ENCODE peak calls at places on chromosome 9, in five cellular contexts. C, O, U, B and J are unnamed samples.

GRCh38 chr9:109001275-109001676 is 12.0 kb downstream of the CTNNAL1 start:
- DNase-seq in C (peak), O (no peak), U (no peak), B (peak), J (no peak)

GRCh38 chr9:131318211-131318610 is 28.7 kb downstream of the PLPP7 start:
- DNase-seq in C (no peak), O (no peak), U (no peak), B (no peak), J (no peak)

GRCh38 chr9:89749500-89750116 is 144.8 kb downstream of the GADD45G start:
- DNase-seq in C (no peak), O (no peak), U (no peak), B (no peak), J (no peak)

GRCh38 chr9:99056876-99057664 is 47.8 kb upstream of the TGFBR1 start:
- DNase-seq in C (no peak), O (no peak), U (no peak), B (no peak), J (no peak)

GRCh38 chr9:22117511-22118388 is 108.6 kb upstream of the CDKN2B start:
- DNase-seq in C (no peak), O (no peak), U (no peak), B (peak), J (no peak)

GRCh38 chr9:69615880-69616279 is 56.3 kb downstream of the APBA1 start:
- DNase-seq in C (no peak), O (no peak), U (no peak), B (no peak), J (no peak)

GRCh38 chr9:96461336-96461735 is 11.4 kb downstream of the HABP4 start:
- DNase-seq in C (no peak), O (no peak), U (no peak), B (no peak), J (no peak)

GRCh38 chr9:124254261-124254682 is 3.5 kb upstream of the NEK6 start:
- DNase-seq in C (no peak), O (no peak), U (no peak), B (no peak), J (peak)

GRCh38 chr9:21831841-21832509 is 29.5 kb downstream of the MTAP start:
- DNase-seq in C (peak), O (no peak), U (no peak), B (no peak), J (peak)

GRCh38 chr9:120767451-120767850 is 25.8 kb downstream of the FBXW2 start:
- DNase-seq in C (no peak), O (no peak), U (no peak), B (peak), J (no peak)

GRCh38 chr9:97389249-97389648 is 22.6 kb upstream of the TDRD7 start:
- DNase-seq in C (no peak), O (no peak), U (no peak), B (no peak), J (no peak)

GRCh38 chr9:38358390-38359296 is 33.9 kb upstream of the ALDH1B1 start:
- DNase-seq in C (no peak), O (no peak), U (no peak), B (peak), J (no peak)

GRCh38 chr9:79023134-79023577 is 548.6 kb upstream of the TLE4 start:
- DNase-seq in C (peak), O (no peak), U (no peak), B (no peak), J (no peak)

GRCh38 chr9:684055-684949 is 157.2 kb upstream of the DMRT1 start:
- DNase-seq in C (no peak), O (no peak), U (no peak), B (no peak), J (no peak)

GRCh38 chr9:112823257-112823656 is 67.4 kb downstream of the SLC46A2 start:
- DNase-seq in C (no peak), O (no peak), U (no peak), B (no peak), J (no peak)

GRCh38 chr9:112554516-112554915 is 67.9 kb downstream of the KIAA1958 start:
- DNase-seq in C (no peak), O (no peak), U (no peak), B (no peak), J (no peak)

GRCh38 chr9:107755267-107755666 is 265.7 kb upstream of the KLF4 start:
- DNase-seq in C (peak), O (no peak), U (no peak), B (no peak), J (no peak)

GRCh38 chr9:136050706-136051567 is 44.2 kb downstream of the NACC2 start:
- DNase-seq in C (no peak), O (no peak), U (no peak), B (peak), J (no peak)

GRCh38 chr9:87193925-87194380 is 246.6 kb upstream of the GAS1 start:
- DNase-seq in C (no peak), O (no peak), U (no peak), B (no peak), J (no peak)

GRCh38 chr9:96418920-96419690 is 935 bp upstream of the ZNF367 start:
- DNase-seq in C (peak), O (no peak), U (peak), B (peak), J (no peak)

GRCh38 chr9:85941617-85941930 is 628 bp downstream of the NAA35 start:
- DNase-seq in C (no peak), O (no peak), U (no peak), B (no peak), J (no peak)

GRCh38 chr9:72315089-72315509 is 49.9 kb downstream of the ZFAND5 start:
- DNase-seq in C (peak), O (no peak), U (no peak), B (no peak), J (no peak)

GRCh38 chr9:133163559-133164208 is at the start of gene GBGT1:
- DNase-seq in C (no peak), O (no peak), U (peak), B (no peak), J (no peak)

DNA sequence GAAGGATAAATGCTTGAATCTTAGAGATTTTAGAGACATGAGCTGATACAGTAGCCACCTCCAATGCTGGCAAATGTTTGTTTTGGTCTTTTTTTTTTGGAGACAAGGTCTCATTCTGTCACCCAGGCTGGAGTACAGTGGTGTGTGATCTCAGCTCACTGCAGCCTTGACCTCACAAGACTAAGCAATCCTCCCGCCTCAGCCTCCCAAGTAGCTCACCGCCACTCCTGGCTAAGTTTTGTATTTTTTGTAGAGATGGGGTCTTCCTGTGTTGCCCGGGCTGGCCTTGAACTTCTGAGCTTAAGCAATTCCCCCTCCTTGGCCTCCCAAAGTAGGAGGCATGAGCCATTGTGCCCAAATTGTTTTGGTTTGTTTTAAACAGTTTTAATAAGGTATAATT is 6.8 kb upstream of the DOLPP1 start:
- DNase-seq in C (no peak), O (no peak), U (no peak), B (no peak), J (no peak)
- TF ChIP-seq KDM1A in C (no peak), O (no peak), U (no peak), B (no peak), J (no peak)

GRCh38 chr9:93020151-93020550 is 38.4 kb upstream of the SUSD3 start:
- DNase-seq in C (no peak), O (no peak), U (no peak), B (no peak), J (no peak)
- TF ChIP-seq KDM1A in C (no peak), O (no peak), U (no peak), B (no peak), J (no peak)

DNA sequence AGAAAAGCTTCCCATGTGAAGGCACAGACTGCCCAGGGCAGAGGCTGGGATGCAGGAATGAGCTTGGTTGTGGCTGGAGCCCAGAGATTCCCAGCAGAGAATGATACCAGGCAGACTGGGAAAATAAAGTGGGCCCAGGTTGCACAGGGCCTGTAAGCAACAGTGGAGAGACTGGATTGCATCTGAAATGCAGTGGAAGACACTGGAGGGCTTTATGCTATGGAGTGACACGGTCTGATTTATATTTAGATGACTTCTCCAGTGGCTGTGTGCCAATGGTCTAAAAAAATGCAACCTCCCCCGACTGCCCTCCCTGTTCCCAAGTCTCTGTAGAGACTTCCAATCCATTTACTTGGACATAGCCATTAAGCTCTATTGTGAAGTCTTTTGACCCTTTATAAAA is 951.1 kb upstream of the DMAC1 start:
- DNase-seq in C (no peak), O (no peak), U (no peak), B (no peak), J (no peak)
- TF ChIP-seq KDM1A in C (no peak), O (no peak), U (no peak), B (no peak), J (no peak)

GRCh38 chr9:35552376-35552775 is 52.7 kb upstream of the TESK1 start:
- DNase-seq in C (no peak), O (no peak), U (no peak), B (no peak), J (no peak)

GRCh38 chr9:35555881-35556280 is 49.2 kb upstream of the TESK1 start:
- DNase-seq in C (no peak), O (no peak), U (no peak), B (no peak), J (no peak)

GRCh38 chr9:35555246-35555701 is 49.8 kb upstream of the TESK1 start:
- DNase-seq in C (no peak), O (no peak), U (no peak), B (no peak), J (no peak)

GRCh38 chr9:35552837-35553236 is 52.2 kb upstream of the TESK1 start:
- DNase-seq in C (no peak), O (no peak), U (no peak), B (no peak), J (no peak)

DNA sequence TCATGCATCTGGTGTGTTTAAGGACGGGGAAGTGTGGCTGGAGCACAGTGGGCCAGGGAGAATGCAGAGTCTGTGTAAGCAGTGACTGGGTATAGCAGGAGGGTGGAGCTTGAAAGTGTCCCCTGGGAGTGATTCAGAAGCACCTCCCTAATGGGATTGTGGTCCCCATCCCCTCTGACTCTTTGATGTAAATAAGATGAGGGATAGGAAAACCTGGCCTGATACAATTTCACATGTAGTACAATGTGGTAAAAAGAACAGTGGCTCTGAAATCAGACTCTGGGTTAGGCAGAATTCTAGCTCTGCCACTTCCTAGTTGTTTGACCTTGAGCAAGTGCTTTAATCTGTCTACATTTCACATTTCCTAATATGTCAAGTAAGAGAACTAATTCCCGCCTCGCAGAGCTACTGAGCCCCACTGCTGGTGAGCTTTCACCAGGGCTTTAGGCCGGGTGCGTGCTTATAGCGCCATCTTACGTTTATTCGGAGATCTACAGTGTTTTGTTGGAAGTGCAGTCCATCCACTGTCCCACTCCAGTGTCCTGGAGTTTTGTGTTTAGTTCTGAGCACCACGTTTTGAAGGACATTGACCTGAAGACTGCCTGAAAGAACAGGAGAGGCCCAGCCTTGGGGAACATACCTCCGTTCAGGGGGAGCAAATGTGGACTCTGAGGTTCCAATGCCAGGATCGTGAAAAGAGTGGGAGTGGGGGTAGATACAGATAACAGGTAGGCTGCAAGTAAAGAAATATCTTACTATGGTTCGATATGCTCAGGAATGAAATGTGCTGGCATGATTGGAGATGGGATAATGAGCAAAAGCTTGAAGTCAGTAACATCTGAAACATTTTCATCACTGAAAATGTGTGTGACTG is 51.2 kb upstream of the TESK1 start:
- DNase-seq in C (peak), O (no peak), U (peak), B (peak), J (peak)
- TF ChIP-seq KDM1A in C (no peak), O (no peak), U (no peak), B (no peak), J (no peak)

GRCh38 chr9:115142502-115143265 is 24.7 kb upstream of the TNC start:
- DNase-seq in C (no peak), O (no peak), U (no peak), B (no peak), J (no peak)
- TF ChIP-seq KDM1A in C (no peak), O (no peak), U (no peak), B (no peak), J (no peak)

GRCh38 chr9:110847661-110848060 is 179.1 kb downstream of the MUSK start:
- DNase-seq in C (no peak), O (no peak), U (no peak), B (no peak), J (no peak)

GRCh38 chr9:110850401-110851135 is 182.0 kb downstream of the MUSK start:
- DNase-seq in C (no peak), O (no peak), U (no peak), B (no peak), J (no peak)
- TF ChIP-seq KDM1A in C (no peak), O (no peak), U (no peak), B (no peak), J (no peak)

DNA sequence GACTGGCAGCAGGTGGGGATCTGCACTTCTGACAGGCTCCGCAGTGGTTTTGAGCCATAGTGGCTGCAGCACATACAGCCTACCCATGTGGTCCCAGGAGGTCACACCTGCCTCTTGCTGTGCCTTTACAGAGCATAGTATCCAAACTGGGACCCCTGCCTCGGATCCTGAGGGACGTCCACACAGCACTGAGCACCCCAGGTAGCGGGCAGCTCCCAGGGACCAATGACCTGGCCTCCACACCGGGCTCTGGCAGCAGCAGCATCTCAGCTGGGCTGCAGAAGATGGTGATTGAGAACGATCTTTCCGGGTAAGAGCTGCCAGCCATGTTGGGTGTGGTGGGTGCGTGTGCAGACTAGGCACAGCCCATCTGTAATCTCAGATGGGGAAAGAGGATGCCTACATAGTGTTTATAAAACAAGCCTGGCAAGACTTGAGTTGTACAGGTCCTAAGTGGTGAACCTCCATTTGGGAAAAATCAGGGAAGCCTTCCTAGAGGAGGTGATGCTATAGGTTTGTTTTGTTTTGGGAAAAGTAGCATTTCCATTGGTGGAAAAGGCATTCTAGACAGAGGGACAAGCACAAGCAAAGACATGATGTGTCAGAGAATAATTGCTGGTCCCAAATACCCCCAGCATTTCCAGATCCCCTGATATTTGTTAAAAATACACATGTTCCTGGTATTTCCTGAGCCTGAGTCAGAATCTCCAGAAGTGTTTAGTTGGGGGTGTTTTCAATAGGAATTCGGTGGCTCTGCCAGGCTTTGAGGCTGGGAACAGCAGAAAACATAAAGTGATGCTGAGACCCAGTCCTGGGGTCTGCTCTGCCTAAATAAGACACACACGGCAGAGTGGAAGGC is 119.2 kb downstream of the DAB2IP start:
- DNase-seq in C (no peak), O (no peak), U (no peak), B (no peak), J (no peak)
- TF ChIP-seq KDM1A in C (no peak), O (no peak), U (no peak), B (no peak), J (no peak)